ENCODE peak calls at places on chromosomes 11 and 22, in seven cellular contexts. P is WTC11, S is sigmoid colon, C is lower lobe of right lung, H is AG09319, V is AG04450, Y is heart left ventricle. U is an unnamed sample.

GRCh38 chr22:33051960-33052839 is 6.0 kb downstream of the SYN3 start:
- DNase-seq in H (no peak), C (no peak), S (no peak), V (no peak), Y (no peak), P (no peak), U (no peak)

GRCh38 chr22:36611241-36611976 is 82.4 kb upstream of the EIF3D start:
- DNase-seq in C (no peak), V (no peak), S (no peak), Y (no peak), P (no peak), H (no peak), U (no peak)

GRCh38 chr22:21587803-21588611 is 20.5 kb downstream of the UBE2L3 start:
- DNase-seq in H (no peak), P (no peak), V (peak), C (no peak), S (no peak), Y (no peak), U (no peak)

GRCh38 chr11:126815111-126815510 is 185.5 kb downstream of the KIRREL3 start:
- DNase-seq in P (no peak), S (no peak), C (no peak), Y (no peak), V (no peak), H (no peak), U (no peak)

GRCh38 chr11:69044111-69045013 is 4.4 kb upstream of the TPCN2 start:
- DNase-seq in V (peak), Y (peak), S (peak), P (peak), H (peak), C (peak), U (peak)

GRCh38 chr11:102712140-102712539 is 6.6 kb upstream of the MMP27 start:
- DNase-seq in C (no peak), S (no peak), P (no peak), H (no peak), Y (no peak), V (no peak), U (no peak)

GRCh38 chr11:72069787-72070251 is 10.5 kb downstream of the NUMA1 start:
- DNase-seq in S (peak), Y (peak), V (peak), C (peak), H (peak), P (no peak), U (peak)

GRCh38 chr11:116421529-116422185 is 351.1 kb downstream of the BUD13 start:
- DNase-seq in P (no peak), S (peak), H (no peak), V (no peak), Y (no peak), C (no peak), U (no peak)

GRCh38 chr11:130146797-130147196 is 12.8 kb upstream of the ST14 start:
- DNase-seq in S (no peak), H (no peak), C (no peak), P (no peak), V (no peak), Y (no peak), U (no peak)

GRCh38 chr11:28615542-28615941 is 507.4 kb downstream of the METTL15 start:
- DNase-seq in S (no peak), Y (no peak), C (no peak), H (no peak), V (no peak), P (no peak), U (no peak)

GRCh38 chr11:66546368-66546965 is at the start of gene ACTN3:
- DNase-seq in Y (no peak), V (no peak), C (no peak), H (no peak), S (peak), P (peak), U (no peak)

GRCh38 chr22:17974703-17975372 is 49.5 kb downstream of the MICAL3 start:
- DNase-seq in C (no peak), P (no peak), V (no peak), Y (no peak), S (no peak), H (no peak), U (no peak)

GRCh38 chr22:29225422-29226090 is 19.9 kb downstream of the EMID1 start:
- DNase-seq in H (no peak), P (no peak), V (no peak), S (peak), C (no peak), Y (peak), U (no peak)

GRCh38 chr11:6431861-6432260 is 8.9 kb downstream of the HPX start:
- DNase-seq in V (no peak), Y (no peak), H (peak), S (no peak), C (no peak), P (no peak), U (no peak)

GRCh38 chr11:68014157-68014965 is 4.2 kb downstream of the ALDH3B1 start:
- DNase-seq in H (peak), P (no peak), V (peak), S (peak), Y (no peak), C (peak), U (peak)

GRCh38 chr22:46114518-46115387 is 35.6 kb upstream of the PPARA start:
- DNase-seq in C (no peak), S (no peak), P (no peak), V (no peak), Y (no peak), H (no peak), U (peak)

GRCh38 chr11:38159038-38159437 is 1561.0 kb upstream of the RAG2 start:
- DNase-seq in V (no peak), S (no peak), P (no peak), Y (no peak), C (no peak), H (no peak), U (no peak)

GRCh38 chr11:124644426-124645280 is 22.0 kb downstream of the TBRG1 start:
- DNase-seq in Y (no peak), P (peak), C (peak), S (peak), V (no peak), H (peak), U (peak)

GRCh38 chr11:99020324-99021225 is at the start of gene CNTN5:
- DNase-seq in S (no peak), V (no peak), Y (peak), P (peak), C (peak), H (no peak), U (peak)

GRCh38 chr22:30637701-30638114 is 2.1 kb downstream of the SLC35E4 start:
- DNase-seq in S (no peak), V (no peak), Y (no peak), C (no peak), H (no peak), P (no peak), U (no peak)

GRCh38 chr11:131600591-131600990 is 230.2 kb downstream of the NTM start:
- DNase-seq in H (peak), C (no peak), P (no peak), Y (no peak), V (no peak), S (no peak), U (no peak)

GRCh38 chr11:119584193-119585037 is 144.6 kb downstream of the NECTIN1 start:
- DNase-seq in C (peak), S (peak), V (peak), Y (peak), H (no peak), P (peak), U (peak)

GRCh38 chr22:30605449-30606110 is 1.4 kb upstream of the TCN2 start:
- DNase-seq in Y (no peak), S (no peak), C (peak), P (peak), H (no peak), V (no peak), U (peak)

GRCh38 chr11:77771135-77771534 is 49.4 kb downstream of the RSF1 start:
- DNase-seq in H (no peak), S (no peak), C (no peak), P (no peak), V (no peak), Y (no peak), U (no peak)

GRCh38 chr11:78961186-78961782 is 386.6 kb upstream of the NARS2 start:
- DNase-seq in S (no peak), H (no peak), Y (no peak), C (peak), V (no peak), P (peak), U (peak)
- TF ChIP-seq CTCF in S (no peak), H (peak), Y (peak), C (peak), V (peak), P (peak), U (peak)

DNA sequence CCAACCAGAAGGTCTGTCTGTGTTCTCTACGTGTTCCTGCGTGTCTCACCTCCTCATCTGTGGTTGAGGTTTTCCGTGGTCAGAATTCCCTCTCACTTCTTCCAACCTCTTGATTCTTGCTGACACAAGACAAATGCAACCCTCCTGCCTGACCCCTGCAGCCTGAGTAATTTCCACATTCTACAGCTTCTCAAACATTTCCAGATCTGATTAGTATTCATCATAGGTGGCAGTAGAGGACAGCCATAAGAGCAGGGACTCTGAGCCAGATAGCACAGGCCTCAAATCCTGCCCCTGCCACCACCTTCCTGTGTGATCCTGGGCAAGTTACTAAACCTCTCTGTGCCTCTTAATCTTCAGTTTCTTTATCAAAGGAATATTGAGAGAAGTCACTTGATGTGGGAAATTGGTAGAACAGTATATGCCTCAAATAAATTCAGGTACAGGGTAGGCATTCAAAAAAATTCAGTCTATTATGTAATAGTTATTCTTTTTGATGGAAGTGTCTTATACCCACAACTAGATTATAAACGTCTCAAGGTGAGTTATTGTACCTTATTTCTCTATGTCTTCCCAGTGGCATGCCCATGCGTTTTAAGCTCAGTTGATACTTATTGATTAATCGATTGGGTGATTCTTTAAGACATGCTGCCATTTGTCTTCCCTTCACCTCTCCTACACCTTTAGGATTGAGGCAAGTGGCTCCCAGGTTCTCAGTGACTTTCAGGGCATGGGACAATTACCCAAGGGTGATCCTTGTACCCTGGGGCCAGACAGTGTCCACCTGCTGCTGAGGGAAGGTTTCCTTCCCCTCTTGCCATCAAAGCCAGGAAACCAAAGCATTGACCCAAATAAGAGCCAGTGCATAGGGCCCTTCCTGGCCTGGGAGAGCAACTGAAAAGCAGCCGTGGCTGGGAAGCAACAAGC is 19.6 kb downstream of the POU2AF1 start:
- DNase-seq in Y (no peak), P (no peak), S (no peak), H (no peak), V (no peak), C (no peak), U (no peak)
- TF ChIP-seq CTCF in Y (no peak), P (no peak), S (no peak), H (no peak), V (no peak), C (no peak), U (no peak)

GRCh38 chr22:50030315-50031188 is 18.0 kb upstream of the IL17REL start:
- DNase-seq in H (peak), Y (peak), C (peak), P (peak), V (peak), S (peak), U (peak)
- TF ChIP-seq CTCF in H (peak), Y (peak), C (peak), P (peak), V (peak), S (peak), U (peak)

GRCh38 chr11:123307276-123307675 is 112.2 kb upstream of the CLMP start:
- DNase-seq in S (no peak), Y (no peak), P (no peak), V (no peak), C (no peak), H (no peak), U (no peak)
- TF ChIP-seq CTCF in S (no peak), Y (no peak), P (no peak), V (no peak), C (no peak), H (no peak), U (no peak)

DNA sequence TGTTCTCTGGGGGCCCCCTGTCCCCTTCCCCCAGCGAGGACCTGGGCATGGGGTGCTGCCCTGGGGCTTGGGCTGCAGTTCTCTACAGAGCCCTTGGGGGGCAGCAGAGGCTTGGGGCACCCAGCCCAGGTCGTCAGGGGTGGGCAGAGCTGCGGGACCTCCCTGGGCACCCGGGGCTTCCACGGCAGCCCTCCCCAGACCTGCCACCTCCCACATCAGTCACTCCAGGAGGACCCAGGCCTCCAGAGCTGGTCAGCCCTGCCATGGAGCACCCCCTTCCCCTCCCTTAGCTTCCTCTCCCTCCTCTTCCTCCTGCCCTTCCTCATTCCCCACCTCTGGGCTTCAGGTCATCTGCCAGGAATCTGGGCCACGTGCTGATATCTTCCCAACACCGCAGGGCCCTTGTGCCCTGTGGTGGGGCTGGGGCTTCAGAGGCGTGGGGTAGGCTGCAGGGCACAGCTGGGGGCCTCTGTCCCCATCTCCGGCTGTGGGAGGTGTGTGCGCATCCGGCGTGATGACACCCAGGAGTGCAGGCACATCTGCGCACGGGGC is 5.8 kb downstream of the TSPAN4 start:
- DNase-seq in P (peak), H (no peak), C (no peak), V (no peak), Y (no peak), S (no peak), U (peak)
- TF ChIP-seq CTCF in P (peak), H (peak), C (peak), V (peak), Y (peak), S (peak), U (peak)

DNA sequence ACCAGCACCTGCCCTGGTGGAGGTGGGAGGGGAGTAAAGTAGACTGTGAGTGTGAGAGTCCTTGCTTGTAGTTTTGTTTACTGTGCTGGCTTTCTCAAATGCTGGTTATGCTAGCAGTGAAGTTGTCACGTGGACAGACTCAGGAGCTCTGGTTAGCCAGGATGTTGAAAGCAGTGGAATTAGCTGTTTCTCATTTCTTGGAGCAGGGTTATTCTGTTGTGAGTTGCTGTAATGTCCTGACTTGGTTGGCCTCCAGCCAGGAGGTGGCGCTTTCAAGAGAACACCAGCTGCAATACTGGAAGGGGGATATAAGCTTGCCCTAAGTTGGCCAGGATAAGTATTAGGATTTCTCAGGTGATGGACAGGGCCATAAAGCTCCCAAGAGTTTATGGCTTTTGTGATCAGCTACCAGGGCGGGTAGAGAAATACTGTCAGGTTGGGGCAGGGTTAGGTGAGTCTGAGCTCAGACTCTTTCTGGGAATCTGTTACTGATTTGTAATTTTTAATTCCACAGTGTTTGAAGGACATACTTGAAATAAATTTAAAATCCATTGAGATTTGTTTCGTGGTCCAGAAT is 13.7 kb downstream of the CYP2D6 start:
- DNase-seq in Y (no peak), P (peak), V (no peak), H (no peak), S (no peak), C (peak), U (no peak)
- TF ChIP-seq CTCF in Y (no peak), P (no peak), V (no peak), H (no peak), S (no peak), C (no peak), U (no peak)

DNA sequence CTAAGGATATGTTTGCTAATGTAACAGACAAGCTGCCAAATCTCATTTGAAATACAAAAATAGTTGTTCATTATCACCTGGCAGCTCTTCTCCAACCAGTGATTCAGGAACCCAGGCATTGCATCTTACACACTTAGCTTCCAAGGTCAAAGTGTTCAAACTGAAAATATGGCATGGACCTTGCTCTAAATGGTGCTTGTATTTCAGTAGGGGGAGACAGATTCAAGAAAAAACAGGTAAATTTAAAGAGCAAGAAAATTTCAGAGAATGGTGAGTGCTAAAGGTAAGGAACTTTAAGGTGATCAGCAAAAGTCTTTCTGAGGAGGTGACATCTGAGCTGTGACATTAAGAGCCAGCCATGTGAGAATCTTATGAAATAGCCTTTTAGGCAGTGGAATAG is 82.8 kb upstream of the E2F8 start:
- DNase-seq in P (no peak), S (no peak), C (no peak), H (no peak), Y (no peak), V (no peak), U (no peak)
- TF ChIP-seq CTCF in P (no peak), S (no peak), C (no peak), H (peak), Y (no peak), V (peak), U (no peak)

GRCh38 chr11:14290422-14290821 is 68.6 kb downstream of the RRAS2 start:
- DNase-seq in P (no peak), S (no peak), C (no peak), V (no peak), Y (no peak), H (no peak), U (no peak)
- TF ChIP-seq CTCF in P (no peak), S (no peak), C (no peak), V (no peak), Y (no peak), H (no peak), U (no peak)

U was measured in Calu3.